ENCODE peak calls at places on chromosomes 2 and 18, in nine cellular contexts. V is esophagus squamous epithelium, L is heart right ventricle, X is tibial artery, Y is body of pancreas, S is spleen, K is SK-N-SH, J is uterus, C is astrocyte. T is an unnamed sample.
A peak's percentile ranks its signal among the peaks of the same experiment; 100 is the strongest.

GRCh38 chr2:237310515-237311114 is 103.3 kb downstream of the COL6A3 start:
- DNase-seq in V (no peak), L (no peak), X (no peak), Y (no peak), S (no peak), K (no peak), J (no peak), C (no peak), T (no peak)

GRCh38 chr18:57466307-57466706 is 31.1 kb downstream of the ONECUT2 start:
- DNase-seq in V (no peak), L (no peak), X (no peak), Y (no peak), S (no peak), K (no peak), J (no peak), C (no peak), T (no peak)

GRCh38 chr18:56286775-56287174 is 351.6 kb downstream of the TXNL1 start:
- DNase-seq in V (no peak), L (no peak), X (no peak), Y (no peak), S (no peak), K (no peak), J (no peak), C (peak; percentile 73), T (no peak)

GRCh38 chr2:171706152-171706803 is 19.0 kb downstream of the DYNC1I2 start:
- DNase-seq in V (no peak), L (no peak), X (no peak), Y (no peak), S (no peak), K (peak; percentile 31), J (no peak), C (no peak), T (no peak)

GRCh38 chr2:191501390-191502168 is 176.4 kb upstream of the NABP1 start:
- DNase-seq in V (no peak), L (no peak), X (no peak), Y (no peak), S (no peak), K (peak; percentile 48), J (no peak), C (peak; percentile 36), T (no peak)

GRCh38 chr2:235961711-235962110 is 206.5 kb downstream of the GBX2 start:
- DNase-seq in V (no peak), L (no peak), X (no peak), Y (no peak), S (peak; percentile 62), K (no peak), J (no peak), C (no peak), T (no peak)

GRCh38 chr2:108927936-108928659 is 60.9 kb downstream of the EDAR start:
- DNase-seq in V (no peak), L (no peak), X (no peak), Y (peak; percentile 30), S (peak; percentile 50), K (peak; percentile 79), J (no peak), C (peak; percentile 25), T (no peak)

GRCh38 chr2:206349375-206349774 is 74.9 kb downstream of the ZDBF2 start:
- DNase-seq in V (no peak), L (no peak), X (no peak), Y (no peak), S (no peak), K (no peak), J (no peak), C (no peak), T (no peak)

GRCh38 chr2:68594674-68595492 is 48.5 kb upstream of the PROKR1 start:
- DNase-seq in V (no peak), L (peak; percentile 17), X (no peak), Y (peak; percentile 28), S (peak; percentile 72), K (peak; percentile 48), J (no peak), C (peak; percentile 11), T (peak; percentile 67)

GRCh38 chr2:141417246-141417797 is 713.5 kb downstream of the LRP1B start:
- DNase-seq in V (no peak), L (no peak), X (no peak), Y (no peak), S (no peak), K (no peak), J (no peak), C (no peak), T (no peak)

GRCh38 chr2:160650196-160651108 is 156.8 kb upstream of the RBMS1 start:
- DNase-seq in V (no peak), L (no peak), X (no peak), Y (no peak), S (no peak), K (no peak), J (no peak), C (no peak), T (no peak)

GRCh38 chr2:182509231-182509630 is 82.4 kb upstream of the PDE1A start:
- DNase-seq in V (no peak), L (no peak), X (no peak), Y (no peak), S (no peak), K (no peak), J (no peak), C (no peak), T (no peak)

GRCh38 chr2:5695641-5696350 is 3.6 kb downstream of the SOX11 start:
- DNase-seq in V (no peak), L (no peak), X (no peak), Y (no peak), S (no peak), K (peak; percentile 80), J (no peak), C (peak; percentile 44), T (no peak)

GRCh38 chr2:187575081-187576067 is 21.1 kb upstream of the TFPI start:
- DNase-seq in V (no peak), L (no peak), X (no peak), Y (no peak), S (no peak), K (no peak), J (no peak), C (peak; percentile 46), T (no peak)

GRCh38 chr2:147639891-147640290 is 204.9 kb upstream of the ACVR2A start:
- DNase-seq in V (no peak), L (no peak), X (no peak), Y (no peak), S (no peak), K (no peak), J (no peak), C (no peak), T (no peak)

GRCh38 chr2:227472265-227473018 is 486 bp downstream of the AGFG1 start:
- DNase-seq in V (peak; percentile 3), L (peak; percentile 37), X (peak; percentile 26), Y (peak; percentile 39), S (peak; percentile 91), K (peak; percentile 88), J (no peak), C (no peak), T (peak; percentile 82)

GRCh38 chr2:11829947-11830707 is 83.7 kb downstream of the LPIN1 start:
- DNase-seq in V (peak; percentile 6), L (peak; percentile 51), X (peak; percentile 62), Y (peak; percentile 70), S (peak; percentile 86), K (peak; percentile 85), J (peak; percentile 69), C (peak; percentile 99), T (peak; percentile 82)
- TF ChIP-seq CTCF in V (peak; percentile 23), L (peak; percentile 58), X (no peak), Y (no peak), S (no peak), K (peak; percentile 61), J (peak; percentile 50), C (peak; percentile 32), T (peak; percentile 23)

DNA sequence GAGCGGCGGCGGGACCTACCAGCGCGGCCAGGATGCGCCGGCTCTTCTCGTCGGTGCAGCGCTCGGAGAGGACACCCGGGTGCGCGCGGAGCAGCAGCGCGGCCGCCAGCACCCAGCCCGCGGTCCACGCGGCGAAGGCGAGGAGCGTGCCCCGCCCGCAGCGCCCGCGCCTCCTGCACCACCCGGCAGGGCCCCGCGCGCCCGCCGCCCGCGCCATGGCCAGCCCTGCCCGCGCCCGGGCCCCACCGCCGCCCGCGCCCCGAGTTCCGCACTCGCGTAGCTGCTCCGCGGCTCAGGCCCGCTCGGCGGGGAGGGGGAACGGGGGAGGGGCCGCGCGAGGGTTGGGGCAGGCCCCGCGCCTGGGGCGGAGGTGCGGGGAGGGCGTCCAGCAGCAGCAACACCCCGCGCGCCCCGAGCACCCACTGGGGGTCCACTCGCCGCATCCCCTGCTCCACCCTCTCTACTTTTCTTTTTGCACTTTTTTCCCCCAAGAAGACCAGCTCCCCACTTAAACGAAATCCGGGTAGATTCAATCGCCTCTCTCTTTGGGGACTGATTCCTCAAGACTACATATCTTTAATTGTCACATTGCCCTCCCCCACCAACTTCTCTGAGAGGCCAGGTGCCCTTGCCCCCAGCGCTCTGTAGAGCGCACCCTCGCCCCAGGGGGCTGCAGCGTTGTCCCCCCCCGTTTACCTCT is at the start of gene DIPK1C:
- DNase-seq in V (no peak), L (peak; percentile 42), X (no peak), Y (no peak), S (no peak), K (no peak), J (no peak), C (no peak), T (no peak)
- H3K4me3 ChIP-seq in V (peak within 1 kb of the TSS; percentile 42), L (peak within 1 kb of the TSS; percentile 77), X (peak within 1 kb of the TSS; percentile 13), Y (no peak within 1 kb of the TSS), S (peak within 1 kb of the TSS; percentile 27), K (no peak within 1 kb of the TSS), J (no peak within 1 kb of the TSS), C (no peak within 1 kb of the TSS), T (peak within 1 kb of the TSS; percentile 19)

DNA sequence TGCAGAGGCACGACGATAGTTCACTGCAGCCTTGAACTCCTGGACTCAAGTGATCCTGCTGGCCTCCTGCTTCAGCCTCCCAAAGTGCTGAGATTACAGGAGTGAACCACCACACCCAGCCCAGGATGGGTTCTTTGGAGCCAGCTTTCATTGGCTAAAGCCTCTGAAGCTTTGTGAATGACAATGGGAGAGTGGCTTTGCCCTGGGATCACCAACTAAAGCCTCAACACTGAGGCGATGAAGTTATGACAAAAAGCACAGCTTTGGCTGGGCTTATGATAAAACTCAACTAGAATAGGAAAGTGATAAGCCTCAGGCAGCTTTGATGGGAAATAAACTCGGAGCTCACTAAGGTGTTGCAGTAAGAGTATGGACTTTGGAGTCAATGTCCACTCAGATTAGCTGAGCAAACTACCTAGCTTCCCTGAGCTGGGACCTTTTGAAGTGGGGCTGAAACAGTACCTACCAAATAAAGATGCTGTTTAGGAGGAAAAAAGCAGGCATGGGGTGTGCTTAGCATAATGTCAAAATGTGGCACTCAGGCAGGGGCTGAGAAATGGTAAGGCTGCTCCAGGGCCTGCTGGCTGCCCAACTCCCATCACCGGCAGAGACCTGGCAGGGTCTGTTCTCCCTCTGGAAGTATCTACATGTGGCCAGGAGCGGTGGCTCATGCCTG is 4.3 kb downstream of the TMEM127 start:
- DNase-seq in V (no peak), L (no peak), X (no peak), Y (no peak), S (no peak), K (no peak), J (no peak), C (no peak), T (no peak)
- H3K4me1 ChIP-seq in V (peaks cover 35% of the 10 kb centered on the region), L (peaks cover 66% of the 10 kb centered on the region), X (peaks cover 85% of the 10 kb centered on the region), Y (peaks cover 73% of the 10 kb centered on the region), S (peaks cover 71% of the 10 kb centered on the region), K (peaks cover 34% of the 10 kb centered on the region), J (peaks cover 20% of the 10 kb centered on the region), C (peaks cover 30% of the 10 kb centered on the region), T (peaks cover 61% of the 10 kb centered on the region)

DNA sequence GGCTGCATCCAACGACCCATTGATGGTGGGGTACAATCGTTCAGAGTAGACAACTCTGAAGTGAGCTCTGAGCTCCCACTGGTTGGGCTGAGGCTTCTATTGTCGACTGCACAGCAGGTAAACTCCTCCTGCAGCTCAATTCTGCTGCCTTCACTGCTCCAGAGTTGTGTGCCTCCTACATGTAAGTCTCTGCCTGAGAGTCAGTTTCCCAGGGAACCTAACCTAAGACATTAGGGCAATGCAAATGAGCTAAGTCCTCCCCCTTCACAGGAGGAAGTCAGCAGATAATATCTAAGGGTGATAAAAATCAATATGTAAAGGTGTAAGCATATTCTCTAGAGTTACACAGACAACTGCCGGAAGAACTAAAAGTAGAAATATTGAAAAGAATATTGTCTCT is 22.5 kb upstream of the ACYP2 start:
- DNase-seq in V (no peak), L (no peak), X (no peak), Y (no peak), S (no peak), K (no peak), J (no peak), C (no peak), T (no peak)
- TF ChIP-seq CTCF in V (no peak), L (no peak), X (no peak), Y (no peak), S (no peak), K (no peak), J (no peak), C (no peak), T (no peak)

T was measured in upper lobe of right lung.